ENCODE peak calls at places on chromosome 19, in seven cellular contexts. V is WTC11, R is left lung, S is AG09319, A is thoracic aorta, Y is fibroblast of the aortic adventitia, L is OCI-LY7. X is an unnamed sample.

GRCh38 chr19:29290853-29291252 is 77.9 kb upstream of the UQCRFS1 start:
- DNase-seq in S (no peak), L (no peak), V (peak), A (no peak), Y (no peak), R (no peak), X (no peak)

GRCh38 chr19:18568367-18568766 is 3.3 kb upstream of the UBA52 start:
- DNase-seq in A (no peak), V (no peak), L (no peak), Y (no peak), R (peak), S (no peak), X (no peak)

GRCh38 chr19:4365341-4365740 is 22.0 kb downstream of the MPND start:
- DNase-seq in V (no peak), A (no peak), R (no peak), L (no peak), S (no peak), Y (no peak), X (no peak)

GRCh38 chr19:54608792-54609191 is 15.4 kb downstream of the LILRA1 start:
- DNase-seq in S (no peak), V (no peak), Y (no peak), A (no peak), L (no peak), R (no peak), X (no peak)

GRCh38 chr19:23481043-23481442 is 85.8 kb upstream of the ZNF91 start:
- DNase-seq in Y (no peak), S (no peak), R (no peak), V (no peak), A (no peak), L (no peak), X (no peak)

GRCh38 chr19:3516675-3517207 is 10.6 kb downstream of the FZR1 start:
- DNase-seq in V (no peak), S (no peak), A (no peak), L (peak), Y (no peak), R (no peak), X (no peak)

GRCh38 chr19:46303702-46304397 is 7.0 kb downstream of the HIF3A start:
- DNase-seq in V (peak), S (no peak), A (no peak), L (no peak), R (peak), Y (no peak), X (no peak)

GRCh38 chr19:47541507-47541906 is 26.6 kb upstream of the NAPA start:
- DNase-seq in R (no peak), L (no peak), A (no peak), S (no peak), V (no peak), Y (no peak), X (peak)

GRCh38 chr19:51590441-51590840 is 19.4 kb downstream of the ZNF175 start:
- DNase-seq in L (no peak), S (no peak), A (no peak), R (no peak), V (no peak), Y (no peak), X (no peak)

GRCh38 chr19:51587264-51588191 is 16.4 kb downstream of the ZNF175 start:
- DNase-seq in S (no peak), L (no peak), Y (no peak), R (no peak), V (no peak), A (no peak), X (no peak)

GRCh38 chr19:51586103-51586728 is 15.1 kb downstream of the ZNF175 start:
- DNase-seq in S (no peak), R (no peak), A (no peak), L (no peak), Y (no peak), V (no peak), X (no peak)

GRCh38 chr19:51589511-51589910 is 18.4 kb downstream of the ZNF175 start:
- DNase-seq in V (no peak), Y (no peak), A (no peak), S (no peak), L (no peak), R (no peak), X (no peak)

GRCh38 chr19:51586799-51587198 is 15.7 kb downstream of the ZNF175 start:
- DNase-seq in S (no peak), A (no peak), R (no peak), V (no peak), Y (no peak), L (no peak), X (no peak)
- TF ChIP-seq CTCF in S (no peak), A (no peak), R (no peak), V (no peak), Y (no peak), L (no peak), X (no peak)

GRCh38 chr19:57026476-57026875 is 93.3 kb upstream of the USP29 start:
- DNase-seq in A (no peak), S (no peak), R (no peak), L (no peak), Y (no peak), V (no peak), X (no peak)
- TF ChIP-seq CTCF in A (no peak), S (no peak), R (no peak), L (no peak), Y (no peak), V (no peak), X (no peak)

GRCh38 chr19:35479278-35479677 is 11.0 kb downstream of the KRTDAP start:
- DNase-seq in V (no peak), R (no peak), L (no peak), S (no peak), A (no peak), Y (no peak), X (no peak)
- TF ChIP-seq CTCF in V (no peak), R (no peak), L (no peak), S (no peak), A (no peak), Y (no peak), X (no peak)

GRCh38 chr19:39413903-39414608 is 1.6 kb downstream of the PLEKHG2 start:
- DNase-seq in A (no peak), R (no peak), L (no peak), S (no peak), Y (no peak), V (no peak), X (no peak)
- TF ChIP-seq CTCF in A (no peak), R (no peak), L (peak), S (peak), Y (peak), V (no peak), X (peak)

GRCh38 chr19:12244370-12244769 is 50.3 kb downstream of the ZNF44 start:
- DNase-seq in V (no peak), L (peak), S (no peak), R (no peak), A (no peak), Y (no peak), X (no peak)
- TF ChIP-seq CTCF in V (peak), L (peak), S (no peak), R (no peak), A (no peak), Y (no peak), X (no peak)

X was measured in GM20000.